ENCODE peak calls at places on chromosomes 5 and 9, in ten cellular contexts. B, F, N, O, Q, W, I, V, R and A are unnamed samples.

GRCh38 chr9:125904155-125904841 is 157.1 kb downstream of the PBX3 start:
- DNase-seq in W (no peak), O (peak), N (no peak), Q (no peak), F (no peak), I (no peak), B (no peak), R (peak), V (peak), A (no peak)

GRCh38 chr5:176534640-176535039 is 2.6 kb downstream of the RNF44 start:
- DNase-seq in V (no peak), N (no peak), Q (no peak), F (no peak), O (no peak), R (no peak), B (no peak), W (peak), I (peak), A (no peak)

GRCh38 chr5:148179234-148179824 is 11.0 kb downstream of the SPINK14 start:
- DNase-seq in O (peak), I (no peak), N (no peak), Q (no peak), F (no peak), R (peak), V (peak), B (peak), W (peak), A (no peak)

GRCh38 chr9:26326473-26327044 is 566.0 kb downstream of the CAAP1 start:
- DNase-seq in R (peak), V (peak), Q (peak), W (peak), I (no peak), B (peak), F (no peak), N (no peak), O (peak), A (no peak)

GRCh38 chr5:172496671-172497371 is 42.5 kb upstream of the SH3PXD2B start:
- DNase-seq in N (peak), W (no peak), V (no peak), F (no peak), Q (no peak), B (peak), O (peak), I (no peak), R (peak), A (no peak)

GRCh38 chr5:161373345-161373707 is 173.2 kb downstream of the GABRB2 start:
- DNase-seq in N (no peak), Q (no peak), W (no peak), F (no peak), R (no peak), O (no peak), I (no peak), B (no peak), V (no peak), A (no peak)

GRCh38 chr5:21071986-21072385 is 1084.0 kb upstream of the CDH18 start:
- DNase-seq in F (no peak), I (no peak), B (no peak), V (no peak), O (no peak), Q (no peak), R (no peak), N (no peak), W (no peak), A (no peak)

GRCh38 chr5:143582176-143582575 is 178.7 kb upstream of the NR3C1 start:
- DNase-seq in Q (no peak), W (no peak), B (no peak), V (no peak), I (no peak), O (no peak), F (no peak), N (no peak), R (no peak), A (no peak)

GRCh38 chr5:140322751-140323731 is 20.1 kb upstream of the PFDN1 start:
- DNase-seq in O (peak), F (peak), W (peak), V (peak), Q (no peak), I (no peak), B (peak), N (no peak), R (peak), A (peak)

GRCh38 chr9:35771079-35771441 is 17.0 kb upstream of the MSMP start:
- DNase-seq in I (no peak), W (no peak), O (peak), R (no peak), Q (no peak), V (no peak), B (no peak), N (no peak), F (no peak), A (no peak)

GRCh38 chr5:167452186-167452585 is 839.3 kb upstream of the WWC1 start:
- DNase-seq in W (no peak), B (no peak), O (no peak), R (no peak), Q (no peak), N (no peak), F (no peak), I (no peak), V (no peak), A (no peak)

GRCh38 chr5:83744851-83745250 is 24.2 kb upstream of the HAPLN1 start:
- DNase-seq in W (no peak), R (peak), I (no peak), Q (no peak), O (no peak), N (no peak), V (no peak), B (no peak), F (no peak), A (no peak)

GRCh38 chr9:92522983-92523970 is 12.5 kb downstream of the ECM2 start:
- DNase-seq in V (no peak), Q (no peak), O (no peak), I (no peak), N (no peak), F (no peak), W (no peak), B (no peak), R (no peak), A (no peak)

GRCh38 chr9:93267091-93267541 is 83.2 kb downstream of the WNK2 start:
- DNase-seq in V (no peak), R (no peak), F (no peak), Q (no peak), I (no peak), W (no peak), N (no peak), O (no peak), B (no peak), A (no peak)

GRCh38 chr9:112112519-112112918 is 62.6 kb downstream of the SUSD1 start:
- DNase-seq in W (peak), O (no peak), V (peak), I (no peak), B (peak), F (no peak), N (no peak), R (peak), Q (no peak), A (no peak)

GRCh38 chr9:37917315-37917731 is 13.4 kb upstream of the SLC25A51 start:
- DNase-seq in B (no peak), R (no peak), V (no peak), F (no peak), W (no peak), Q (no peak), O (no peak), N (no peak), I (no peak), A (no peak)

GRCh38 chr9:37564931-37565330 is 11.2 kb downstream of the FBXO10 start:
- DNase-seq in R (no peak), W (no peak), B (no peak), O (no peak), Q (no peak), N (no peak), F (no peak), I (no peak), V (no peak), A (no peak)

GRCh38 chr5:87645241-87645640 is 232.5 kb upstream of the CCNH start:
- DNase-seq in W (no peak), F (no peak), O (no peak), V (no peak), I (no peak), Q (no peak), N (no peak), R (no peak), B (no peak), A (no peak)

GRCh38 chr5:69517763-69518212 is 25.2 kb downstream of the OCLN start:
- DNase-seq in R (peak), I (no peak), N (no peak), O (peak), V (peak), Q (no peak), W (no peak), F (no peak), B (no peak), A (no peak)

GRCh38 chr5:172179032-172179989 is 8.7 kb downstream of the STK10 start:
- DNase-seq in Q (peak), I (no peak), R (peak), F (no peak), B (no peak), O (no peak), V (no peak), W (no peak), N (peak), A (no peak)

GRCh38 chr5:146667633-146668032 is 151.6 kb upstream of the GPR151 start:
- DNase-seq in W (no peak), V (peak), Q (no peak), O (no peak), R (peak), B (peak), I (no peak), N (no peak), F (no peak), A (peak)

GRCh38 chr5:33088176-33088575 is 352.6 kb upstream of the TARS1 start:
- DNase-seq in F (no peak), O (no peak), B (no peak), W (no peak), V (no peak), N (no peak), R (peak), I (no peak), Q (no peak), A (no peak)

GRCh38 chr5:97042981-97043380 is 99.4 kb downstream of the LIX1 start:
- DNase-seq in N (no peak), Q (no peak), O (no peak), I (no peak), R (no peak), V (no peak), F (no peak), B (no peak), W (no peak), A (no peak)

GRCh38 chr9:109143881-109144562 is 23.0 kb downstream of the FRRS1L start:
- DNase-seq in R (peak), V (peak), O (no peak), N (no peak), I (no peak), F (no peak), Q (peak), B (no peak), W (peak), A (no peak)

GRCh38 chr9:38018964-38019602 is 49.9 kb downstream of the SHB start:
- DNase-seq in V (peak), W (peak), I (peak), O (peak), B (no peak), R (peak), Q (no peak), N (no peak), F (no peak), A (peak)

GRCh38 chr9:111622626-111623025 is 8.5 kb upstream of the DNAJC25 start:
- DNase-seq in N (no peak), W (peak), R (peak), O (no peak), I (no peak), Q (no peak), V (peak), F (no peak), B (peak), A (no peak)

GRCh38 chr5:174606646-174607045 is 117.7 kb upstream of the MSX2 start:
- DNase-seq in R (no peak), W (peak), B (no peak), I (no peak), O (no peak), Q (no peak), V (no peak), N (no peak), F (no peak), A (no peak)

GRCh38 chr5:37133939-37134338 is 115.2 kb downstream of the CPLANE1 start:
- DNase-seq in N (no peak), I (no peak), V (peak), O (no peak), F (no peak), B (no peak), W (no peak), Q (no peak), R (peak), A (no peak)

GRCh38 chr5:90473321-90474234 is 993 bp downstream of the MBLAC2 start:
- DNase-seq in R (peak), I (peak), Q (peak), N (no peak), B (no peak), V (peak), O (peak), F (peak), W (no peak), A (peak)